ENCODE peak calls at places on chromosome 13, in eight cellular contexts. R, C, F, O, E, W, N and M are unnamed samples.

GRCh38 chr13:60169239-60170031 is 5.7 kb upstream of the DIAPH3 start:
- DNase-seq in R (no peak), C (no peak), F (no peak), O (no peak), E (no peak), W (no peak), N (peak; percentile 12), M (no peak)

GRCh38 chr13:40508112-40508511 is 158.3 kb downstream of the FOXO1 start:
- DNase-seq in R (no peak), C (no peak), F (no peak), O (peak; percentile 53), E (peak; percentile 29), W (no peak), N (no peak), M (peak; percentile 34)

GRCh38 chr13:60572003-60572792 is 175.2 kb downstream of the TDRD3 start:
- DNase-seq in R (no peak), C (no peak), F (no peak), O (no peak), E (no peak), W (no peak), N (peak; percentile 80), M (no peak)

GRCh38 chr13:72295173-72295572 is 428.2 kb upstream of the DACH1 start:
- DNase-seq in R (no peak), C (no peak), F (no peak), O (no peak), E (no peak), W (no peak), N (no peak), M (no peak)

GRCh38 chr13:56351041-56351440 is 789.7 kb upstream of the PRR20A start:
- DNase-seq in R (no peak), C (no peak), F (no peak), O (no peak), E (no peak), W (no peak), N (peak; percentile 28), M (no peak)

GRCh38 chr13:113159701-113160100 is 1.3 kb downstream of the PROZ start:
- DNase-seq in R (no peak), C (no peak), F (no peak), O (no peak), E (no peak), W (no peak), N (no peak), M (no peak)

GRCh38 chr13:80962855-80963254 is 621.9 kb upstream of the SPRY2 start:
- DNase-seq in R (no peak), C (no peak), F (no peak), O (no peak), E (no peak), W (no peak), N (peak; percentile 21), M (no peak)

GRCh38 chr13:79468819-79469218 is 12.1 kb upstream of the NDFIP2 start:
- DNase-seq in R (no peak), C (no peak), F (no peak), O (no peak), E (no peak), W (no peak), N (no peak), M (no peak)

GRCh38 chr13:41502676-41503075 is 45.3 kb downstream of the RGCC start:
- DNase-seq in R (peak; percentile 30), C (no peak), F (no peak), O (no peak), E (no peak), W (no peak), N (no peak), M (peak; percentile 49)

GRCh38 chr13:46759861-46760260 is 37.1 kb downstream of the ESD start:
- DNase-seq in R (no peak), C (no peak), F (no peak), O (no peak), E (peak; percentile 20), W (no peak), N (peak; percentile 33), M (no peak)

GRCh38 chr13:40026741-40027140 is 371.3 kb downstream of the COG6 start:
- DNase-seq in R (no peak), C (no peak), F (no peak), O (no peak), E (no peak), W (no peak), N (no peak), M (no peak)

GRCh38 chr13:102707465-102707864 is 12.6 kb upstream of the METTL21C start:
- DNase-seq in R (no peak), C (no peak), F (no peak), O (no peak), E (no peak), W (peak; percentile 53), N (peak; percentile 84), M (no peak)

GRCh38 chr13:63124863-63125262 is 1709.2 kb upstream of the PCDH20 start:
- DNase-seq in R (no peak), C (no peak), F (no peak), O (no peak), E (no peak), W (peak; percentile 21), N (peak; percentile 36), M (no peak)

GRCh38 chr13:92994056-92994455 is 232.6 kb upstream of the GPC6 start:
- DNase-seq in R (no peak), C (no peak), F (no peak), O (no peak), E (no peak), W (no peak), N (peak; percentile 42), M (no peak)

GRCh38 chr13:46541210-46541609 is 11.8 kb upstream of the LRCH1 start:
- DNase-seq in R (no peak), C (no peak), F (no peak), O (no peak), E (no peak), W (no peak), N (no peak), M (no peak)

GRCh38 chr13:41546372-41547252 is 89.3 kb downstream of the RGCC start:
- DNase-seq in R (no peak), C (no peak), F (no peak), O (no peak), E (no peak), W (no peak), N (peak; percentile 71), M (no peak)

GRCh38 chr13:24341439-24341838 is 32.1 kb downstream of the C1QTNF9 start:
- DNase-seq in R (no peak), C (no peak), F (no peak), O (no peak), E (no peak), W (no peak), N (peak; percentile 58), M (no peak)

GRCh38 chr13:73146705-73147104 is 87.9 kb downstream of the KLF5 start:
- DNase-seq in R (no peak), C (no peak), F (no peak), O (no peak), E (no peak), W (no peak), N (no peak), M (no peak)

GRCh38 chr13:57631607-57632275 is at the start of gene PCDH17:
- DNase-seq in R (no peak), C (peak; percentile 56), F (peak; percentile 73), O (no peak), E (peak; percentile 54), W (peak; percentile 62), N (no peak), M (peak; percentile 12)

GRCh38 chr13:50636007-50636704 is 207.3 kb downstream of the DLEU7 start:
- DNase-seq in R (no peak), C (no peak), F (no peak), O (no peak), E (no peak), W (no peak), N (no peak), M (no peak)

GRCh38 chr13:32538234-32538620 is 368 bp downstream of the N4BP2L2 start:
- DNase-seq in R (no peak), C (no peak), F (peak; percentile 86), O (peak; percentile 54), E (peak; percentile 68), W (peak; percentile 45), N (no peak), M (no peak)

DNA sequence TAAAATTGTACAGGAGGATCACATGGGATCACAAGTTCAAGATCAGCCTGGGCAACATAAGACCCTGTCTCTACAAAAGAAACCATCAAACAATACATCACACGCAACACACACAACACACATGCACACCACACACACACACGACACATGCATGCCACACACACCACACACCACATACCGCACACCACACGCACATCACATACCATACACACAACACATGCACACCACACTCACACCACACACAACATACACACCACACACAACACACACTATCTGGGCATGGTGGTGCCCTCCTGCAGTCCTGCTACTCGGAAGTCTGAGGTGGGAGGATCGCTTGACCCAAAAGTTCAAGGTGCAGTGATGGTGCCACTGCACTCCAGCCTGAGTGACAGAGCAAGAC is 198.3 kb downstream of the USP12 start:
- DNase-seq in R (no peak), C (no peak), F (peak; percentile 24), O (no peak), E (no peak), W (no peak), N (no peak), M (no peak)
- H3K4me1 ChIP-seq in R (no peaks in the 10 kb centered on the region), C (no peaks in the 10 kb centered on the region), F (peaks cover 4% of the 10 kb centered on the region), O (no peaks in the 10 kb centered on the region), E (peaks cover 23% of the 10 kb centered on the region), W (no peaks in the 10 kb centered on the region), N (peaks cover 3% of the 10 kb centered on the region), M (no peaks in the 10 kb centered on the region)

GRCh38 chr13:76619631-76620030 is 266.6 kb downstream of the KCTD12 start:
- DNase-seq in R (no peak), C (no peak), F (no peak), O (no peak), E (no peak), W (peak; percentile 23), N (no peak), M (no peak)
- H3K4me3 ChIP-seq in R (no peak overlapping the region), C (no peak overlapping the region), F (no peak overlapping the region), O (no peak overlapping the region), E (no peak overlapping the region), W (no peak overlapping the region), N (no peak overlapping the region), M (no peak overlapping the region)

GRCh38 chr13:26718872-26719271 is 41.7 kb downstream of the GPR12 start:
- DNase-seq in R (no peak), C (no peak), F (no peak), O (no peak), E (no peak), W (no peak), N (no peak), M (no peak)
- H3K4me1 ChIP-seq in R (peaks cover 20% of the 10 kb centered on the region), C (no peaks in the 10 kb centered on the region), F (peaks cover 7% of the 10 kb centered on the region), O (no peaks in the 10 kb centered on the region), E (no peaks in the 10 kb centered on the region), W (no peaks in the 10 kb centered on the region), N (no peaks in the 10 kb centered on the region), M (peaks cover 16% of the 10 kb centered on the region)

GRCh38 chr13:106474906-106475305 is 60.6 kb downstream of the EFNB2 start:
- DNase-seq in R (no peak), C (no peak), F (no peak), O (no peak), E (no peak), W (no peak), N (no peak), M (no peak)

GRCh38 chr13:106473174-106473573 is 62.3 kb downstream of the EFNB2 start:
- DNase-seq in R (no peak), C (no peak), F (no peak), O (no peak), E (no peak), W (no peak), N (no peak), M (no peak)

GRCh38 chr13:106471957-106472543 is 63.4 kb downstream of the EFNB2 start:
- DNase-seq in R (no peak), C (no peak), F (no peak), O (no peak), E (peak; percentile 21), W (peak; percentile 24), N (peak; percentile 92), M (no peak)

GRCh38 chr13:106475852-106476251 is 59.6 kb downstream of the EFNB2 start:
- DNase-seq in R (no peak), C (no peak), F (no peak), O (no peak), E (no peak), W (no peak), N (peak; percentile 74), M (no peak)

GRCh38 chr13:106472621-106473020 is 62.8 kb downstream of the EFNB2 start:
- DNase-seq in R (no peak), C (no peak), F (no peak), O (no peak), E (no peak), W (no peak), N (no peak), M (no peak)
- H3K4me3 ChIP-seq in R (no peak overlapping the region), C (no peak overlapping the region), F (no peak overlapping the region), O (no peak overlapping the region), E (no peak overlapping the region), W (peak overlapping the region; percentile 25), N (peak overlapping the region; percentile 44), M (no peak overlapping the region)